ENCODE peak calls at places on chromosomes 4 and X, in four cellular contexts. Y is keratinocyte, G is heart right ventricle, U is sigmoid colon. V is an unnamed sample. For H3K9me3, the result is how much of the 10 kb centered on the place peaks cover.

GRCh38 chr4:9925750-9926439 is 95.4 kb downstream of the SLC2A9 start:
- DNase-seq in Y (no peak), G (no peak), U (no peak), V (no peak)

GRCh38 chr4:160808174-160808573 is 1355.6 kb downstream of the FSTL5 start:
- DNase-seq in Y (no peak), G (no peak), U (no peak), V (no peak)

GRCh38 chr4:94451669-94452475 is at the start of gene PDLIM5:
- DNase-seq in Y (no peak), G (peak), U (peak), V (peak)

GRCh38 chr4:156193116-156193515 is 239.4 kb upstream of the CTSO start:
- DNase-seq in Y (no peak), G (no peak), U (no peak), V (no peak)

GRCh38 chr4:1726146-1726934 is 5.0 kb downstream of the TACC3 start:
- DNase-seq in Y (peak), G (peak), U (peak), V (peak)

GRCh38 chrX:74242484-74243138 is 61.4 kb upstream of the ZCCHC13 start:
- DNase-seq in Y (no peak), G (peak), U (no peak), V (no peak)

GRCh38 chr4:25107827-25108516 is 52.3 kb downstream of the SEPSECS start:
- DNase-seq in Y (no peak), G (peak), U (no peak), V (no peak)

GRCh38 chr4:121711263-121712000 is 14.7 kb upstream of the ANXA5 start:
- DNase-seq in Y (no peak), G (peak), U (peak), V (peak)

GRCh38 chrX:40173662-40174593 is 76.2 kb upstream of the BCOR start:
- DNase-seq in Y (no peak), G (no peak), U (peak), V (no peak)

GRCh38 chrX:23666282-23666681 is 1.0 kb upstream of the PRDX4 start:
- DNase-seq in Y (no peak), G (no peak), U (no peak), V (no peak)

GRCh38 chr4:2449051-2449450 is 19.9 kb upstream of the RNF4 start:
- DNase-seq in Y (no peak), G (no peak), U (no peak), V (no peak)

GRCh38 chr4:102787096-102787867 is 26.5 kb upstream of the MANBA start:
- DNase-seq in Y (no peak), G (no peak), U (no peak), V (no peak)

GRCh38 chrX:1584237-1585011 is 7.0 kb upstream of the AKAP17A start:
- DNase-seq in Y (no peak), G (no peak), U (no peak), V (peak)

GRCh38 chr4:98374643-98375042 is 113.5 kb downstream of the RAP1GDS1 start:
- DNase-seq in Y (no peak), G (peak), U (no peak), V (no peak)

GRCh38 chrX:104113237-104113965 is 1.1 kb downstream of the ZCCHC18 start:
- DNase-seq in Y (no peak), G (peak), U (peak), V (no peak)

GRCh38 chrX:71282514-71283408 is 674 bp upstream of the NONO start:
- DNase-seq in Y (no peak), G (no peak), U (no peak), V (no peak)

GRCh38 chr4:17324431-17324830 is 187.5 kb downstream of the QDPR start:
- DNase-seq in Y (no peak), G (peak), U (no peak), V (no peak)

GRCh38 chr4:61489927-61490326 is 289.8 kb downstream of the ADGRL3 start:
- DNase-seq in Y (no peak), G (no peak), U (no peak), V (no peak)

GRCh38 chrX:69153060-69153730 is 12.1 kb downstream of the PJA1 start:
- DNase-seq in Y (no peak), G (no peak), U (peak), V (no peak)

GRCh38 chr4:7472443-7473013 is 37.8 kb upstream of the PSAPL1 start:
- DNase-seq in Y (no peak), G (no peak), U (no peak), V (no peak)

DNA sequence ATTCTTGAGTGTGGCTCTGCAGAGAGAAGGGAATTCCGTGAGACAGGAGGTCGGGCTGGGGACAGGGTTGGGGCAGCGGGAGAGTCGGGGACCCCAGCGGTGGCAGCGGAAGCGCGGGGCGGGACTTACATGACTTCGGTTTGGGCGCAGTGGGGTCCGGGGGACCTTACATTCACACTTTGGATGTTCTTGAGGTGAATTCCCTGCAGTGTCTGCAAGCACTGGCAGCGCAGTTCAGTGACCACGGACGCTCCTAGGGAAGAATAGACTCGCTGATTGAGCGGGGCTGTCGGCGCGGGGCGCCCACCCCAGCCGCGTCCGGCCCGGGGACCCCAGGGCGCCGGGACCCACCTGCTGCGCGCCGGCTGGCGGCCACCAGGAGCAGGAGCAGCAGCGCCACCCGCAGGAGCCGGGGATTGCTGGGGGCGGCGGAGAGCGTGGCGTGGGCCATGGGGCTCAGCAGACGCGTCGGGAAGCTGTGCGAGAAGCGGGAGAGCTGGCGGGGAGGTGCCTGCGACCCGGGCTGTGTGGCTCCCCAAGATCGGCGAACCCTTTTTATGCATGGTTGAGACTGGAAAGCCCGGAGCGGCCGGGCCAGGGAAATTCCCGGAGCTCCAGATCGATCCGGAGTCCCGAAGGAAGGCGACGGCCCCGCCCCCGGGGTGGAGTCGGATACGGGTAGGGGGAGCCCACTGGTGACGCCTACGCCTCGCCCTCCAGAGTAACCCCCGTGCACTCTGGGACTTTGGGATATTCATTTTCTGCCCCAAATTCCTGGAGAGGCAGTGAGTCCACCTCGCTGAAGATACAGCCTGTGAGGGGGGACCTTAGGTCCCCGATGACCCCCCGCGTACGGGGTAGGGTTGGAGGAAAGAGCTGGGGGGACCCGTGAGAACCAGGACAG is at the start of gene CXCL3:
- DNase-seq in Y (no peak), G (peak), U (peak), V (peak)
- H3K27ac ChIP-seq in Y (peak), G (peak), U (peak), V (peak)

DNA sequence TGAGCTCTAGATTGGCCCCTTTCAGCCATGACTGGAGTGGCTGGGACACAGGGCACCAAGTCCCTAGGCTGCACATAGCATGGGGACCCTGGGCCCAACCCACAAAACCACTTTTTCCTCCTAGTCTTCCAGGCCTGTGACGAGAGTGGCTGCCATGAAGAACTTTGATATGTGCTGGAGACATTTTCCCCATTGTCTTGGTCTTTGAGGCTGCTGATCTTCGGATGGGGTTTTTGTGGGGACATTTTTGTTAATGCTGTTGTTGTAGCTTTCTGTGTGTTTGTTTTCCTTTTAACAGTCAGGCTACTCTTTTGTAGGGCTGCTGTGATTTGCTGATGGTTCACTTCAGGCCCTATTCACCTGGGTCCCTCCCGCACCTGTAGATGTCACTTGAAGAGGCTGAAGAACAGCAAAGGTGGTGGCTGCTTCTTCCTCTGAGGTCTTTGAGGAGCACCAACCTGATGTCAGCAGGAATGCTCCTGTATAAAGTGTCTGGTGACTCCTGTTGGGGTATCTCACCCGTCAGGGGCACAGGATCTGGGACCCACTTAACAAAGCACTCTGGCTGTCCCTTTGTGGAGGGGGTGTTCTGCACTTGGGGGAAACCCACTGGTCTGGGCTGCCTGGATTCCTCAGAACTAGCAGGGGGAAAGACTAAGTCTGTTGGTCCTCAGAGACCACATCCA is 49.6 kb upstream of the GRID2 start:
- DNase-seq in Y (no peak), G (no peak), U (no peak), V (no peak)
- H3K9me3 ChIP-seq in Y (under half), G (under half), U (under half), V (under half)

DNA sequence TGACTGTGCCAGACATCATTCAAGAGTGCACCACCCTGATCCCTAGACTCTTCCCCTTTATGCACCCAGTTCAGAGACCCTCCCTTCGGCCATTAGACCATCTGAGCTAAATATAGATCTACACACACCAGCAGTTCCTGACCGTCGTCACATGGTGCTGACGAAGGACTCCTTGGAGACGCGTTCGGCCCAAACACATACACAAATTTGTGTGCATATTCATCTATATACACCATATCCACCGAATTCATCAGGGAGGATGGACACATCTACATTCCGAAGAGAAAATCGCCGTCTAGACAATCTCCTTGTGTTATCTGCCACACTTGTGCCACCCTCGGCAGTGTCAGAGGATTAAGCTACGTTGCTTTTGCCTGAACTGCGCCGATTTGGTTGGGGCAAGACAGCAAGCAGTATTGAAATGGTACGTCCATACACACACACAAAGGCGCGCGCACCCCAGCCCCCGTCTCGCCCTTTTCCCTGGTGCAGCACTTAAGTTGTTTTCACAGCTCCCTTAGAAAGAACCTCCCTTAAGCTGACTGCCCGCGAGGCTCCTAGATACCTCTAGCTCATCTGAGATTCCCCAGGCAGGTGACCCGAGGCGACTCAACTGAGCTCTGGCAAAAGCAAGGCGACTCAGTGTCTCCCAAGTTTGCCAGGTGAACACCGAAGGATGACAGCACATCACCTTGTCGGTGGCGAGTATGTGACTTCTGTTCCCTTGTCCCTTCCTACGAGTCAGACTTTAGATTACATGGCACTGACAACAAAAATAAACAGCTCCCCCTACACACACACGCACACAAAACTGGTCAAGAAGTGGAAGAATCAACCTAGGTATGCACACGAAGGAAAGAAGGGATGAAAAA is 1.0 kb downstream of the RASGEF1B start:
- DNase-seq in Y (no peak), G (peak), U (peak), V (peak)
- TF ChIP-seq CTCF in Y (no peak), G (no peak), U (no peak), V (no peak)

GRCh38 chrX:135652602-135653001 is 60.8 kb upstream of the CT45A1 start:
- DNase-seq in Y (no peak), G (no peak), U (no peak), V (no peak)

GRCh38 chrX:135644624-135645023 is 68.8 kb upstream of the CT45A1 start:
- DNase-seq in Y (no peak), G (no peak), U (no peak), V (no peak)

GRCh38 chrX:135651647-135652295 is 61.7 kb upstream of the CT45A1 start:
- DNase-seq in Y (no peak), G (no peak), U (no peak), V (no peak)

DNA sequence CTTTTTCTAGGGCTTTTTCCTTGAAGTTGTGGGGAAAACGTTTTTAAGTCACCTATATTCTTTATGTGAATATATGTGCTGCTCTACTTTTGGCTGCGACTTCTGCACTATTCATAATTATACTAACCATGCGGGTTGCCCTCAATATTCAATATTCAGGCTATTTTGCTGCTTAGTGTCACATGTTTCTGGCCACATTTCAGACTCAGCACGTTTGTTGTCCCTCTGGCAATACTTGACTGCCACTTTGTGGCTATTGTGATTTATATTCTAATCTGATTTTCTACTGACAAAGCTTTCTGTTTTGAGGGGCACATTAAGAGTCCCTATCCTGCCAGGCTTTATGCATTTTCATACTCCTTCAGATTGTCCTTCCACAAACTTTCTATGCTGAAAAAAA is 63.9 kb upstream of the CT45A1 start:
- DNase-seq in Y (no peak), G (no peak), U (no peak), V (no peak)
- H3K27ac ChIP-seq in Y (no peak), G (no peak), U (no peak), V (no peak)

DNA sequence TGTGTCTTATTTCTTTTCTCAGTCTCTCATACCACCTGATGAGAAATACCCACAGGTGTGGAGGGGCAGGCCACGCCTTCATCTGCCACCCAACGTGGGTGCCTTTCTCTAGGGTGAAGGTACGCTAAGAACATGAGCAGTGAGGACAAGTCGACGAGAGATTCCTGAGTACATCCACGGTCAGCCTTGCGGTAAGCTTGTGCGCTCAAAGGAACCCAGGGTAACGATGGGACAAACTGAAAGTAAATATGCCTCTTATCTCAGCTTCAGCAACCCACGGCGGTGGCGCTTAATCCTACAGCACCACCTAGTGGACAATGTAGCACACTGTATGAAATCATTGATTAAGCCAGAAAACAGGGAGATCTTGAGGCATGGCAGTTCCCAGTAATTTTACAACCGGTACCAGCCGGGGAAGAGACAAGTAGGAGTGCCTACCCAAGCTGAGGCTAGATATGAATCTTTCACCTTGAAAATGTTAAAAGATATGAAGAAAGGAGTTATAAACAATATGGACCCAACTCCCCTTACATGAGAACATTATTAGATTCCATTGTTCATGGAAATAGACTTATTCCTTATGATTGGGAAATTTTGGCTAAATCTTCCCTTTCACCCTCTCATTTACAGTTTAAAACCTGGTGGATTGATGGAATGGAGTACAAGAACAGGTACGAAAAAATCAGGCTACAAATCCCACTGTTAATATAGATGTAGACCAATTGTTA is 63.0 kb downstream of the ZNF732 start:
- DNase-seq in Y (no peak), G (peak), U (peak), V (peak)
- H3K9me3 ChIP-seq in Y (under half), G (under half), U (under half), V (under half)

DNA sequence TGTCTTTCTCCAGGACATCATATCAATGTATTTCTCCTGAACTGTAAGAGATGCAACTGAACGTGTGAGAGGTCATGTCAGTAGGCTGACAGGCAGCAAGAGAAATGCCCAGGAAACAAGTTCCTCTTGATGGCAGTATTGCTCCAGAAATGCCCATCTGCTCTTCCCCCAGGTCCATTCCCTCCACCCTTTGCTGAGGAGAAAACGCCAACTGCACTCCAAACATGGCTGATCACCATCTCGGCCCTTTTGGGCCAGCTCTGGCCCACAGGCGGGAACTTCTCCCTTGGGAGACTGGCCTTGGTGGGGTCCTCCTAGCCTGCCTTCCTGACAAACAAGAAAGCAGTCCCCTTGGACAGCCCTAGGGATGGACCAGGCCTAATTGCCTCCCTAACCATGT is 276.5 kb upstream of the AGTR2 start:
- DNase-seq in Y (no peak), G (no peak), U (no peak), V (peak)
- TF ChIP-seq CTCF in Y (no peak), G (peak), U (no peak), V (no peak)

GRCh38 chr4:106314960-106315359 is 1.0 kb downstream of the TBCK start:
- DNase-seq in Y (no peak), G (no peak), U (no peak), V (no peak)

GRCh38 chr4:106316773-106317409 is 541 bp downstream of the AIMP1 start:
- DNase-seq in Y (no peak), G (no peak), U (no peak), V (no peak)

GRCh38 chr4:106315476-106315967 is 487 bp downstream of the TBCK start:
- DNase-seq in Y (peak), G (no peak), U (no peak), V (no peak)

GRCh38 chr4:106317815-106318214 is 1.5 kb downstream of the AIMP1 start:
- DNase-seq in Y (no peak), G (no peak), U (no peak), V (no peak)

DNA sequence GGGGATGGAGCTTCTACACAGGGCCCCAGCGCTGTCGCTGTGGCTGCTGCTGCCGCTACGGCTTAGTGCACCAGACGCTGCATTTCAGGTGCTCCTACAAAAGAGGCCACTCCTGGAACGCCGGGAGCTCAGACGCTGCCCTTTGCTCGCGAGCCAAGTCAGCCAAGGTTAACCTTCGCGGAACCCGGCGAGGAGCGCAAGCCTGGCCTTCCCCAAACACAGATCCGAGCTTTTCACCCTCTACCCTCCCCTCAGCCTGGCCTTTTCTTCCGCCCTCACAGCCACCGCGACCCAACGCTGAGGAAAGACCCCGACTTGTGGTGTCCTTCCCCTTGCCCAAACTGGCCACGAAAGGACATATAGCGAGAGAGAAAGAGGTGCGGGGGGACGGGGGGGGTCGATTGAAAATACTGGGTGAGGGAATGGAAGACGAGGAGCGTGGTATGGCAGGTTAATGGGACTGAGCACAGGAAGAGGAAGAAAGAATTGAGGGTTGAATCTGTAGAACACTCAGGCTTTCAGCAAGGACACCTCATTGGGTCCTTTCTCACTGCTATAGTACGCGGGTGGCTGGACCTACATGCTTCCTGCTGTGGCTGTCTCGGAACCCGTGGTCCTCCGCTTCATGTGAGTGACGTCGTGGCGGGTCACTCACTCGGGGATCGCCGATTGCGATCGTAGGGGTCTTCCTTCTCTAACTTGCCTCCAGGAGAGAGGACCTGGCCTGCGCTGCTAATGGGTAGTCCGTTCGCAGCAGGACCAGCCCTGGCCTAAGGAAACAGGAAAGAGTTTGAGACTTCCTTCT is at the start of the genes AIMP1 and TBCK:
- DNase-seq in Y (peak), G (peak), U (peak), V (peak)
- H3K27ac ChIP-seq in Y (peak), G (peak), U (peak), V (peak)

V was measured in right atrium auricular region.